ENCODE peak calls at places on chromosomes 7 and 10, in eight cellular contexts. M is SJSA1, O is heart left ventricle, S is A549, N is AG04450, E is prostate gland, B is fibroblast of pulmonary artery, D is DND-41. V is an unnamed sample.

GRCh38 chr7:140122975-140123374 is 53.8 kb downstream of the KDM7A start:
- DNase-seq in O (no peak), E (no peak), N (no peak), B (no peak), M (no peak), D (no peak), S (no peak), V (no peak)

GRCh38 chr10:89773081-89773480 is 71.7 kb downstream of the KIF20B start:
- DNase-seq in E (no peak), O (no peak), S (no peak), D (no peak), M (no peak), N (no peak), B (peak), V (peak)

GRCh38 chr7:945556-946255 is 8.8 kb downstream of the ADAP1 start:
- DNase-seq in M (no peak), O (peak), S (no peak), N (no peak), D (no peak), B (no peak), E (peak), V (no peak)

GRCh38 chr7:149714910-149715471 is 58.4 kb downstream of the ZNF467 start:
- DNase-seq in M (peak), N (no peak), S (no peak), O (no peak), E (peak), B (no peak), D (no peak), V (no peak)

GRCh38 chr10:13834581-13835286 is 248.0 kb downstream of the PRPF18 start:
- DNase-seq in M (no peak), E (no peak), S (no peak), B (peak), D (no peak), N (no peak), O (peak), V (no peak)

GRCh38 chr10:125629758-125630376 is 53.1 kb downstream of the TEX36 start:
- DNase-seq in N (peak), D (no peak), E (no peak), M (no peak), B (peak), S (peak), O (no peak), V (peak)

GRCh38 chr7:90777075-90777864 is 181.1 kb downstream of the CDK14 start:
- DNase-seq in N (no peak), D (no peak), M (no peak), O (peak), S (no peak), B (no peak), E (no peak), V (no peak)

GRCh38 chr10:90204956-90205695 is 503.7 kb downstream of the KIF20B start:
- DNase-seq in M (no peak), S (no peak), B (peak), N (no peak), O (no peak), E (no peak), D (no peak), V (no peak)

GRCh38 chr7:129864042-129864441 is 88.7 kb downstream of the UBE2H start:
- DNase-seq in O (peak), N (no peak), B (peak), M (no peak), S (no peak), D (no peak), E (peak), V (no peak)

DNA sequence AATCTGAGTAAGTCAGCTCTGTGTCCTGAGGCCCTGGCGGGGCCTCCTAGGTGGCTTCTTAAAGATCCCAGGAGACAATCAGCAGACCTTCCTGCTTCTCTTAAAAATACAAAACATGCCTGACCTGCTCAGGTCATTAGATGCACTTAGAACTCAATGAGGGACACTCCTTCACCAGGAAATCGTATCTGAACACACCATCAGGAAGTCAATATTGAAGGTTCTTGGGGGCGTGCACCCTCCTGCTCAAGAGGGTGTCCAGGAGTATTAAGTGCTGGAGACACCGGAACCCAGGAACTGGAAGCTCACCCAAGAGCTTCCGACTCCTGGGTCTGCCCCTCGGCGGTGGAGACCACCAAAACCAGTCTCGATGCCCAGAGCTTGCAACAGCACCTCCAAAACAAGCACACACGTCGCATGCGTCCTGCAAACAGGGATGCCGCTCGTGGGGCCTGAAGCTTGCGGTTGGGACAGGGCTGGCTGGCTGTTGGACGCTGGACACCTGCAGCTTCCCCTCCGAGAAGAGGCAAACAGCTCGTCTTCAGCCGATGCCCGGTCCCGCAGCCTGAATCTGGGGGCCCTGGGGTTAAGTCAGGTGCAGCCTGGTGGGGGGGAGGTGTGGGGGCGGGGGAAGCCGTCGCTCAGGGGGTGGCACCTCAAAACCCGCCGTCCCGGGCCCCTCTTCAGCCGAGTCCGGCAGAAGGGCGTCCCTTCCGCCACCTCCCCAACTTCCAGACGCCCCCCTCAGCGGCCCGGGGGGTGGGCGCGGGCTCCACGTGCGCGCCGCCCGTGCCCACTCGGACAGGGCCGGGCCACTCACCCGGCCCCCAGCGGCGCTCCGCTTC is 722 bp downstream of the RAPGEF5 start:
- DNase-seq in D (peak), N (no peak), E (no peak), S (no peak), O (no peak), B (no peak), M (no peak), V (no peak)
- H3K4me3 ChIP-seq in D (peak), N (peak), E (peak), S (peak), O (peak), B (no peak), M (no peak), V (peak)

GRCh38 chr7:138433583-138434437 is 26.2 kb upstream of the TRIM24 start:
- DNase-seq in D (no peak), B (no peak), O (no peak), M (no peak), S (no peak), E (no peak), N (no peak), V (no peak)

GRCh38 chr7:138434458-138435093 is 25.5 kb upstream of the TRIM24 start:
- DNase-seq in S (no peak), D (no peak), O (no peak), B (no peak), M (no peak), E (no peak), N (no peak), V (no peak)

GRCh38 chr7:138429577-138430250 is 30.3 kb upstream of the TRIM24 start:
- DNase-seq in S (peak), O (no peak), B (no peak), D (no peak), E (no peak), N (no peak), M (no peak), V (no peak)

GRCh38 chr7:138435231-138435919 is 24.7 kb upstream of the TRIM24 start:
- DNase-seq in M (no peak), D (no peak), E (no peak), N (no peak), S (no peak), O (no peak), B (no peak), V (no peak)

GRCh38 chr7:138431517-138431916 is 28.5 kb upstream of the TRIM24 start:
- DNase-seq in E (no peak), B (no peak), O (no peak), S (no peak), M (no peak), D (no peak), N (no peak), V (no peak)
- H3K4me3 ChIP-seq in E (no peak), B (no peak), O (no peak), S (no peak), M (no peak), D (no peak), N (no peak), V (no peak)

DNA sequence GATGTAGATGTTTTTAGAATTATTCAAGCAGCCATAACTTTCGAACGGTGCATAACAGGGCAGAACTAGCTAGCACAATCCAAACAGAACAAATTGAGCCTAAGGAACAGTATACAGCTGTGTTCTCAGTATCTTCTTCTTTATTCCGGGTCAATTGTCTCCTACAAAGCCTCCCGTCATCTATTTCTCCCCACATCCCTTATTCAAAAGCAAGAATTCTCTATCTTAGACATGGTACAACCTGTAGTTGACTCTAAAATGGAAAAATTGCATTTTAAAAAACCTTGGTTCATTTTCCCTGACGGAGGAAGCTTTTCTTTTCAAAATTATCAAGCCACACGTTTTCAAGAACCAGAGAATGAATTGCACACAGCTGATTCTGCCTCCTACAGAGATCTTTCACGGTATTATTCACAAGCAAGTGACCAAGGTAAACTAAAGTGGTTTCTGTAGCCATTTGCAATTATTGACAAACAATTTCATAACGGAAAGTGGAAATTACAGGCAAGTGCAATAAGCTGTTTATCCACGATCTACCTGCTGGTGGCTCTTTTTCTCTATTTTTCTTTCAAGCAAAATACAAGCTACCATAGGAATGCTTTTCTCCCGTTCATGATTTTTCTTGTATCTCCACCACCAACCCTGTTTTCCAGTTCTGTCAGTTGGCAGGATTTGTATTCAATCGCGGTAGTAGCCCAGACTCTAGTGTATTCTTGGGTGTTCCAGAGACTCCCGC is 2.3 kb downstream of the GRM8 start:
- DNase-seq in S (peak), B (peak), E (no peak), M (no peak), O (no peak), N (no peak), D (no peak), V (no peak)
- H3K4me3 ChIP-seq in S (no peak), B (no peak), E (no peak), M (no peak), O (no peak), N (no peak), D (no peak), V (no peak)

DNA sequence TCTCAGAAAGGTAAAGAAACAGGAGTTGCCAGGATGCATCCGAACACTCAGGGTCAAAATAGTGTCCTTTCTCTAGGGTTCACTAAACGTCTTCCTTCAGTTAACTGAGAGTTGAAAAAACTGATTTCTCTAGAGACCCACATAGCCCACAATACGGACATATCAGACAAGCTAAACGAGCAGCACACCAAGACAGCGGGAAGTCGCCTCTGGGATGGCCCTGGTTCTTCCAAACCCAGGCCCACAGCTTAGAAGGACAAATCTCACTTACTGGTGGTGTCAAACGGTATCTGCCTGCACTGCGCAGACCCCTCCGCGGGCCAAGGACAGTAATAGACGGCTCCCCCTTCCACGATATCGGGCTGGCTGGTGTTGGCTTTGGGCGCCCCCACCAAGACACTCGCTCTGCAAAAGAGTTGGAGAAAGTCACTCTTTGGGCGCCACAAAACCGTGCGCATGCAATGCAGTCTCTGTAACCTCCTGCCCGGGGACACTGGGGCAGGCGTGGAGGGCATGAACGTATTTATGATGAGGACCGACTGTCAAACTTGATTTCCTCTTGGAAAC is 1.1 kb downstream of the ITGA8 start:
- DNase-seq in O (no peak), N (no peak), B (no peak), M (no peak), S (no peak), E (no peak), D (no peak), V (no peak)
- H3K4me3 ChIP-seq in O (peak), N (no peak), B (no peak), M (no peak), S (no peak), E (peak), D (no peak), V (no peak)

GRCh38 chr7:111987115-111987826 is 218.9 kb downstream of the DOCK4 start:
- DNase-seq in N (no peak), B (peak), O (no peak), M (no peak), E (no peak), D (no peak), S (no peak), V (no peak)
- H3K4me3 ChIP-seq in N (no peak), B (peak), O (no peak), M (no peak), E (no peak), D (no peak), S (no peak), V (no peak)

GRCh38 chr10:94000638-94001420 is 7.1 kb downstream of the PLCE1 start:
- DNase-seq in D (no peak), M (no peak), E (no peak), O (no peak), S (no peak), N (no peak), B (no peak), V (no peak)

GRCh38 chr10:93995598-93996271 is 2.0 kb downstream of the PLCE1 start:
- DNase-seq in E (no peak), M (peak), O (no peak), N (no peak), B (peak), S (no peak), D (no peak), V (peak)

GRCh38 chr10:94002156-94002555 is 8.4 kb downstream of the PLCE1 start:
- DNase-seq in M (no peak), D (no peak), B (no peak), O (peak), E (no peak), N (no peak), S (no peak), V (no peak)

GRCh38 chr10:93997546-93997945 is 3.8 kb downstream of the PLCE1 start:
- DNase-seq in B (no peak), M (no peak), S (no peak), O (no peak), E (no peak), D (no peak), N (no peak), V (no peak)

DNA sequence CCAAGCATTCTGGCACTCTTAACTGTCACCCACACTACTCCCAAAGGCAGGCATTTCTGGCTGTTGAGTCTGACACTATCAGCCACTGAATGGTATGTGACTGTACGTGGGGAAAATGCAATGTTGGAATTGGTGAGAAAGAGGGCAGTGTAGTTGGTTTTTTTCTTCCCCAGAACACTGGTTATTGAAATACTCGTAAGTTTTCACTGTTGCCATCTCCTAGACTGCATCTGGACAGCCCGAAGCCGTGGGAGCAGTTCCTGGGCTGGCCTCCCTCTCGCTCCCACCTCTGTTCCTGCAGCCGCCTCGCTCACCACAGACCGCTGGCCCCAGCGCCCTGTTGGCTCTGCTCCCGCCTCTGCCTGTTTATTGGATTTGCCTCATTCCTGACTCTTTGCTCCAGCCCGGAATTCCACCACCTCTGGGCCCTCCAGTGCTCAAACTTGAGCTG is 5.7 kb downstream of the PLCE1 start:
- DNase-seq in N (peak), B (peak), S (no peak), M (peak), D (no peak), E (peak), O (peak), V (no peak)
- H3K4me3 ChIP-seq in N (no peak), B (no peak), S (no peak), M (no peak), D (no peak), E (no peak), O (no peak), V (no peak)

GRCh38 chr7:32299133-32299702 is 191.0 kb downstream of the LSM5 start:
- DNase-seq in E (no peak), M (no peak), S (peak), D (no peak), O (peak), B (no peak), N (no peak), V (no peak)
- H3K4me3 ChIP-seq in E (peak), M (peak), S (peak), D (no peak), O (peak), B (peak), N (no peak), V (peak)

GRCh38 chr10:122475130-122475529 is 13.8 kb downstream of the HTRA1 start:
- DNase-seq in N (no peak), O (peak), S (no peak), D (no peak), M (no peak), B (no peak), E (peak), V (no peak)
- H3K4me3 ChIP-seq in N (no peak), O (no peak), S (no peak), D (no peak), M (no peak), B (no peak), E (no peak), V (no peak)

DNA sequence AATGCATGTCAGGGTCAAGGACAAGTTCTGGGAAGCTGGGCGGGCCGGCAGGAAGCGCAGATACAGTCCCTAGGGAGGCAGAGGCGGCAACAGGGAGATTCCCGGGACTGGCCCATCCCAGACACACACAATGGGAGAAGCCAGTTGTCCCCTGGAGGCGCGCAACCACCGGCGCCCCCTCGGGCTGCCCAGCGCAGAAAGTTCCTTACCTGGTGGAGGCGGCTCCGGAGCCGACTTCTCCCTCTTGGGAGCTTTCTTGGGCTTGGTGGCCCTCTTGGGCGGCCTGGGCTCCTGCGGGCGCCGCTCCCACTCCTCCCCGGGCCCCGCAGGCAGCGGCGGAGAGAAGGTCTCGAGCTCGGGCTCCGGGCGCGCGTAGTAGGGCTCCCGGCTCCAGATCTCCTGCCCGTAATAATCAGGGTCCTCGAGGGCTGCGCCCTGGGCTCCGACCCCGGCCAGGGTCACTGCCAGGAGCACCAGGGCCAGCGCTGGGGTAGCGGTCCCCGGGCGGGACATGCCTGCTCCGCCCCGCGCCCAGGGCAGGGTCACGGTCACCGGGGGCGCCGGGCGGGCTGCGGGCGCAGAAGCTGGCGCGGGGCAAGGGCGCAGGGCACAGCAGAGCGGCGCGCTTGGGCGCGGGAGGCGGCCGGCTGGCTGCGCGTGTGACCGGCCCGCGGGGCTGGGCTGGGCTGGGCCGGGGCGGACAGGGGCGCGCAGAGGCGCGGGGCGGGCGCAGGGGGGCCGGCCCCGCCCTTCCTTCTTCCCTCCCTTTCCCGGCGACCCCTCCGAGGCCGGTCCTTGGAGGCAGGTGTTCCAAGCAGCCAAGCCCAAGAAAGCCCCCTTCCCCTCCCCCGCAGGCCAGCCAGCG is at the start of gene CPXM2:
- DNase-seq in B (no peak), E (no peak), M (no peak), S (no peak), D (no peak), O (peak), N (no peak), V (no peak)
- H3K4me3 ChIP-seq in B (no peak), E (peak), M (no peak), S (no peak), D (no peak), O (peak), N (no peak), V (no peak)

V was measured in epithelial cell of proximal tubule.